ENCODE peak calls at places on chromosomes 12 and 14, in eight cellular contexts. T, L, S, Y, U, V, C and G are unnamed samples.

GRCh38 chr14:35410858-35411257 is 6.3 kb upstream of the NFKBIA start:
- DNase-seq in T (no peak), L (no peak), S (no peak), Y (no peak), U (no peak), V (no peak), C (no peak), G (no peak)

GRCh38 chr12:38934696-38935095 is 29.3 kb upstream of the CPNE8 start:
- DNase-seq in T (no peak), L (no peak), S (no peak), Y (no peak), U (no peak), V (no peak), C (no peak), G (no peak)

GRCh38 chr14:93011650-93012317 is 88.8 kb downstream of the CHGA start:
- DNase-seq in T (no peak), L (no peak), S (no peak), Y (no peak), U (no peak), V (no peak), C (no peak), G (no peak)

GRCh38 chr14:105322791-105323556 is 8.4 kb downstream of the PACS2 start:
- DNase-seq in T (no peak), L (peak; percentile 7), S (no peak), Y (no peak), U (no peak), V (no peak), C (no peak), G (no peak)

GRCh38 chr12:54601841-54602240 is 13.4 kb upstream of the PPP1R1A start:
- DNase-seq in T (no peak), L (peak; percentile 35), S (no peak), Y (no peak), U (no peak), V (no peak), C (no peak), G (no peak)

GRCh38 chr14:74502236-74503019 is 8.9 kb downstream of the ISCA2 start:
- DNase-seq in T (peak; percentile 58), L (peak; percentile 61), S (peak; percentile 53), Y (no peak), U (no peak), V (no peak), C (peak; percentile 35), G (no peak)

GRCh38 chr14:104190396-104191000 is 52.1 kb downstream of the KIF26A start:
- DNase-seq in T (no peak), L (no peak), S (no peak), Y (no peak), U (no peak), V (no peak), C (no peak), G (no peak)

GRCh38 chr12:64625243-64626077 is 15.2 kb downstream of the RASSF3 start:
- DNase-seq in T (no peak), L (peak; percentile 81), S (peak; percentile 90), Y (peak; percentile 56), U (no peak), V (no peak), C (peak; percentile 80), G (no peak)

GRCh38 chr14:72516936-72517408 is 376.9 kb downstream of the DPF3 start:
- DNase-seq in T (peak; percentile 75), L (peak; percentile 78), S (peak; percentile 89), Y (peak; percentile 73), U (peak; percentile 51), V (peak; percentile 57), C (peak; percentile 85), G (peak; percentile 68)

GRCh38 chr12:78732481-78732880 is 132.1 kb upstream of the SYT1 start:
- DNase-seq in T (no peak), L (no peak), S (no peak), Y (no peak), U (no peak), V (no peak), C (no peak), G (no peak)

GRCh38 chr12:113792450-113792849 is 173.7 kb downstream of the RBM19 start:
- DNase-seq in T (no peak), L (no peak), S (no peak), Y (no peak), U (no peak), V (no peak), C (no peak), G (no peak)

GRCh38 chr14:22505751-22506710 is 83.0 kb downstream of the DAD1 start:
- DNase-seq in T (no peak), L (no peak), S (no peak), Y (no peak), U (no peak), V (no peak), C (no peak), G (no peak)

GRCh38 chr12:118377891-118378470 is 1.6 kb downstream of the SUDS3 start:
- DNase-seq in T (peak; percentile 67), L (peak; percentile 43), S (peak; percentile 68), Y (peak; percentile 72), U (peak; percentile 71), V (peak; percentile 42), C (peak; percentile 59), G (peak; percentile 77)

GRCh38 chr12:118374909-118375308 is 1.4 kb upstream of the SUDS3 start:
- DNase-seq in T (no peak), L (no peak), S (peak; percentile 34), Y (no peak), U (no peak), V (no peak), C (peak; percentile 84), G (no peak)

GRCh38 chr12:118377005-118377890 is 893 bp downstream of the SUDS3 start:
- DNase-seq in T (no peak), L (peak; percentile 10), S (no peak), Y (no peak), U (no peak), V (no peak), C (no peak), G (no peak)

GRCh38 chr12:118375348-118375747 is 1.0 kb upstream of the SUDS3 start:
- DNase-seq in T (no peak), L (no peak), S (no peak), Y (no peak), U (no peak), V (no peak), C (no peak), G (no peak)

DNA sequence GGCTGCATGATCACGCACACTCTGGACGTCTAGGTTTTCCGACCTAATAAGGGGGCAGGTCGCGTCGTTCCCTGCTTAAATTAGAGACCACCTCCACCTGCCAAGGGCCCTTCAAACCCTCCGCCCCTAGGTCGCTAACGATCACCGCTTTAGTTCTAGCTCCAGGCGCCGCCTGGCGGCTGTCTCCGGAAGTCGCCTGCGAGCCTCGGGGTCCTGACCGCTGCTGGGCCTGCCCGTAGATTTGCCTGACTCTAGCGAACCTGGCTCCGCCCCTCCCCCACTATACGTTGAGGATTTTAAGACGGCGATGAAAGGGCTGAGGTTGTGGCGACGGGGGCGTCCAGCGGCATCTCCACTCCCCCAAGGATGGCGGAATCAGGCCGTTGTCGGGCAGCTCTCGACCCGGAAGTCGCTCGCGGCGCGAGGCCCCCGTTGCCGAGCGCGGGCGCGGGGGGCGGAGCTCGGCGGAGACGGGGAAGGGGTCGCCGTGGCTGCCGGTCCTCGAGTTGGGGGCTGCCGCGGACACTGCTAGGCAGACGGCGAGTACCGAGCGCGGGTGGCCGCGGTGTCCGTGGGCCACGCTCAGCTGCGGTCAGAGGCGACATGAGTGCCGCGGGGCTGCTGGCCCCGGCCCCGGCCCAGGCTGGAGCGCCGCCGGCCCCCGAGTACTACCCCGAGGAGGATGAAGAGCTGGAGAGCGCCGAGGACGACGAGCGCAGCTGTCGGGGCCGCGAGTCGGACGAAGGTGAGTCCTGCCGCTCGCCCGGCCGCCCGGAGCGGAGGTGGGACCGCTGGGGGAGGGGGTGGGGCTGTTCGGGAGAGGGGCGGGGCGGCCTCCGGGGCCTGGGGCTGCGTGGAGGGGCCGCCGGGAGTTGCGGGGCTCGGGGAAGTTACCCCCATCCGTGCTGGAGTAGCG is at the start of gene SUDS3:
- DNase-seq in T (peak; percentile 97), L (peak; percentile 94), S (peak; percentile 81), Y (peak; percentile 91), U (peak; percentile 93), V (peak; percentile 94), C (peak; percentile 63), G (peak; percentile 97)
- TF ChIP-seq CTCF in T (peak; percentile 96), L (peak; percentile 98), S (peak; percentile 97), Y (peak; percentile 94), U (peak; percentile 91), V (peak; percentile 99), C (peak; percentile 96), G (peak; percentile 97)

DNA sequence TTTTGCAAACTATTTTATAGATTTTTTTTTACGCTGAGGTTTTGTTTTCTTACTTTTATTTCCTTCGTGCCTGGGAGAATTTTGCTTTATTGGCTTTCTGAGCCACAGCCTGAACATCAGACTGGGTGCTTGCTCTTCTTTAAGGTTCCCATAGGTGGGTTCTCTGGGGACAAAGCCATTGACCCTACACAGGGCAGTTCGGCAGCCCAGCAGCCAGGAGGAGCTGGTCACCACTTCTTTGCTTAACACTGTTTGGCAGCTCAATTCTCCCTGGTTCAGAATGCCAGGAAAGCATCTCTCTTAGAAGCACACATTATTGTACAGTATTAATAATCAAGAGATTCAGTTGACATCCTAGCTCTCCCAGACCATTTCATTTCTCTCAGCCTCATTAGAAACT is 140.8 kb upstream of the NEDD1 start:
- DNase-seq in T (peak; percentile 37), L (no peak), S (no peak), Y (no peak), U (no peak), V (no peak), C (peak; percentile 5), G (no peak)
- TF ChIP-seq CTCF in T (no peak), L (no peak), S (no peak), Y (no peak), U (no peak), V (no peak), C (peak; percentile 44), G (no peak)

GRCh38 chr12:115771065-115771464 is 506.4 kb downstream of the MED13L start:
- DNase-seq in T (no peak), L (peak; percentile 56), S (peak; percentile 20), Y (no peak), U (no peak), V (no peak), C (peak; percentile 6), G (no peak)
- TF ChIP-seq CTCF in T (no peak), L (peak; percentile 47), S (no peak), Y (no peak), U (no peak), V (no peak), C (no peak), G (no peak)

DNA sequence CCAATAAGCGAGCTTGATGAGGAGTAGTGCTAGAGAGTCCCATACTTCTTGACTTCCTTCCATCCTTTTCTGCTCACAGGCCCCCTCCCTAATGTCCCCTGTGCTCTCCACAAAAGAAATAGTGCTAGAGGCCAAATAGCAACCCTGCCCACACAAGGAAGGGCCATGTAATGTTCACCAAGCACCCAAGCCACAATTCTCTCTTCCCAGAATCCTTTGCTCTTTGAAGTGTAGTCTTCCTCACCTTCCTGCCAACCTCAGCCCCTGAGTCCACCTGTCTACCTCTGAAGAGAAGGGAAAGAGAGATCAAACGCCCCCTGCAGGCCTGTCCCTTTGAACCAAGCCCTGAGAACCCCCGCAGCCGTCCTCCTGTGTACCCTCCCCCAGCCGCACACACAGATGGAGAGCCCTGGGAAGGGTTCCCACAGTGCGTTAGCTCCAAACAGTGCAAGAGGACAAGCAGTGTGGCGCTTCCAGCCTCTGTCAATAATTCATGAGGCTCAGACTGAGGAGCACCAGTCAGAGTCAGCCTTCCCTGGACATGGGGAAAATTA is 1.9 kb upstream of the DHRS4 start:
- DNase-seq in T (peak; percentile 73), L (no peak), S (no peak), Y (no peak), U (no peak), V (no peak), C (no peak), G (no peak)
- TF ChIP-seq CTCF in T (peak; percentile 29), L (no peak), S (peak; percentile 12), Y (no peak), U (no peak), V (no peak), C (peak; percentile 3), G (no peak)